ENCODE peak calls at places on chromosomes 16 and 17, in six cellular contexts. W is T-helper 9 cell; A is effector CD4-positive, alpha-beta T cell; M is stimulated activated CD8-positive, alpha-beta memory T cell treated with anti-CD3 and anti-CD28 coated beads, Interleukin-15, amount 100 ng/mL, for 4 hours; V is ureter; Y is DMS 273 treated with DMSO at 0.1 percent for 48 hours. B is an unnamed sample.
A peak's percentile ranks its signal among the peaks of the same experiment; 100 is the strongest.

GRCh38 chr16:30838876-30839471 is 52.0 kb upstream of the ZNF629 start:
- DNase-seq in W (no peak), Y (no peak), A (no peak), V (no peak), M (no peak), B (no peak)

GRCh38 chr16:49673442-49673841 is 182.5 kb downstream of the ZNF423 start:
- DNase-seq in M (no peak), W (no peak), Y (no peak), V (no peak), A (no peak), B (no peak)

GRCh38 chr17:81868674-81869220 is 2.4 kb downstream of the ARHGDIA start:
- DNase-seq in V (no peak), A (no peak), Y (no peak), M (no peak), W (no peak), B (no peak)

GRCh38 chr16:14309001-14309886 is 238.1 kb downstream of the MRTFB start:
- DNase-seq in M (no peak), V (peak; percentile 74), Y (no peak), W (no peak), A (no peak), B (no peak)

GRCh38 chr17:27379863-27380533 is 76.2 kb upstream of the KSR1 start:
- DNase-seq in Y (no peak), M (no peak), A (no peak), W (no peak), V (peak; percentile 67), B (no peak)

GRCh38 chr16:26717826-26718225 is 348.9 kb upstream of the C16orf82 start:
- DNase-seq in A (no peak), V (no peak), M (no peak), Y (no peak), W (no peak), B (peak; percentile 47)

GRCh38 chr17:42989726-42990652 is 8.2 kb upstream of the RPL27 start:
- DNase-seq in W (no peak), A (no peak), M (no peak), Y (no peak), V (no peak), B (no peak)

GRCh38 chr17:76781056-76781982 is 43.4 kb downstream of the MFSD11 start:
- DNase-seq in W (no peak), V (no peak), Y (no peak), A (no peak), M (no peak), B (no peak)

GRCh38 chr16:23949630-23950290 is 114.0 kb downstream of the PRKCB start:
- DNase-seq in Y (no peak), W (peak; percentile 45), V (peak; percentile 45), M (peak; percentile 36), A (peak; percentile 52), B (no peak)

GRCh38 chr17:37657202-37657601 is 14.0 kb upstream of the DDX52 start:
- DNase-seq in M (no peak), W (no peak), A (no peak), Y (no peak), V (no peak), B (no peak)

GRCh38 chr17:44587339-44587738 is 30.1 kb downstream of the FZD2 start:
- DNase-seq in V (peak; percentile 59), A (no peak), W (no peak), M (no peak), Y (no peak), B (no peak)

GRCh38 chr16:30086291-30087140 is 5.2 kb downstream of the TBX6 start:
- DNase-seq in A (no peak), W (no peak), Y (no peak), V (no peak), M (no peak), B (no peak)

GRCh38 chr16:86363057-86363490 is 147.3 kb upstream of the FOXF1 start:
- DNase-seq in M (no peak), A (no peak), W (no peak), Y (no peak), V (peak; percentile 60), B (no peak)

GRCh38 chr16:10362077-10362863 is 23.6 kb upstream of the ATF7IP2 start:
- DNase-seq in V (no peak), W (no peak), M (no peak), Y (no peak), A (no peak), B (no peak)

GRCh38 chr17:36602030-36602737 is 801 bp downstream of the MRM1 start:
- DNase-seq in V (no peak), Y (no peak), A (no peak), W (no peak), M (no peak), B (no peak)

GRCh38 chr17:75875182-75875939 is 3.0 kb downstream of the TRIM47 start:
- DNase-seq in M (no peak), V (peak; percentile 85), Y (no peak), W (no peak), A (no peak), B (no peak)

GRCh38 chr16:21598676-21599157 is 660 bp upstream of the METTL9 start:
- DNase-seq in A (no peak), Y (no peak), W (peak; percentile 11), M (no peak), V (no peak), B (no peak)

GRCh38 chr17:70636517-70637133 is 467.3 kb downstream of the KCNJ2 start:
- DNase-seq in V (no peak), Y (peak; percentile 2), M (no peak), W (no peak), A (no peak), B (peak; percentile 15)

GRCh38 chr16:57697896-57698537 is 3.4 kb downstream of the DRC7 start:
- DNase-seq in A (no peak), W (no peak), M (no peak), Y (no peak), V (no peak), B (no peak)

GRCh38 chr16:27414803-27415431 is 12.9 kb downstream of the IL21R start:
- DNase-seq in V (no peak), M (no peak), A (no peak), W (no peak), Y (no peak), B (no peak)

GRCh38 chr16:56211471-56211944 is 20.2 kb downstream of the GNAO1 start:
- DNase-seq in A (no peak), M (no peak), W (no peak), Y (no peak), V (peak; percentile 55), B (no peak)

GRCh38 chr16:88561485-88562369 is 8.5 kb upstream of the ZC3H18 start:
- DNase-seq in A (peak; percentile 36), Y (no peak), M (peak; percentile 17), W (peak; percentile 34), V (no peak), B (peak; percentile 14)

GRCh38 chr16:14196011-14196410 is 124.9 kb downstream of the MRTFB start:
- DNase-seq in A (no peak), M (no peak), V (no peak), Y (no peak), W (no peak), B (no peak)

GRCh38 chr17:40556884-40557414 is 8.3 kb downstream of the CCR7 start:
- DNase-seq in W (no peak), Y (no peak), A (no peak), V (peak; percentile 56), M (no peak), B (no peak)

GRCh38 chr17:4721203-4722135 is 9.8 kb upstream of the MED11 start:
- DNase-seq in M (no peak), A (no peak), V (no peak), Y (peak; percentile 38), W (no peak), B (peak; percentile 29)

GRCh38 chr17:53659181-53659580 is 163.5 kb upstream of the KIF2B start:
- DNase-seq in Y (no peak), V (no peak), A (no peak), W (no peak), M (no peak), B (no peak)

GRCh38 chr16:75763250-75763649 is 37.0 kb upstream of the CPHXL start:
- DNase-seq in Y (no peak), W (no peak), V (no peak), M (no peak), A (no peak), B (no peak)

GRCh38 chr16:284204-285120 is 1.5 kb downstream of the PDIA2 start:
- DNase-seq in W (no peak), Y (no peak), V (no peak), M (no peak), A (no peak), B (no peak)

GRCh38 chr17:6930754-6931153 is 65.1 kb upstream of the ALOX12 start:
- DNase-seq in W (no peak), A (no peak), M (no peak), Y (no peak), V (no peak), B (no peak)

GRCh38 chr17:36856169-36856568 is 81.1 kb upstream of the LHX1 start:
- DNase-seq in W (no peak), A (no peak), M (no peak), Y (no peak), V (no peak), B (no peak)

GRCh38 chr16:65773319-65773874 is 593.1 kb upstream of the CDH5 start:
- DNase-seq in A (no peak), W (no peak), Y (no peak), M (no peak), V (no peak), B (no peak)

GRCh38 chr16:82580293-82580900 is 46.4 kb upstream of the CDH13 start:
- DNase-seq in A (no peak), Y (peak; percentile 27), W (no peak), V (no peak), M (no peak), B (peak; percentile 28)

GRCh38 chr16:50781043-50781442 is 39.2 kb downstream of the CYLD start:
- DNase-seq in W (no peak), A (no peak), Y (no peak), M (no peak), V (no peak), B (no peak)

GRCh38 chr17:76558210-76559095 is 18.6 kb downstream of the PRCD start:
- DNase-seq in Y (no peak), W (no peak), A (no peak), M (no peak), V (no peak), B (no peak)

B was measured in NCI-H2171.